ENCODE peak calls at places on chromosomes 6 and 20, in six cellular contexts. X, C, Q, D, H and S are unnamed samples.

GRCh38 chr6:15685629-15686028 is 22.8 kb upstream of the DTNBP1 start:
- DNase-seq in H (no peak), Q (no peak), D (no peak), X (no peak), C (no peak), S (no peak)

GRCh38 chr6:150134280-150134920 is 8.4 kb upstream of the PPP1R14C start:
- DNase-seq in Q (no peak), C (no peak), D (no peak), H (no peak), X (no peak), S (no peak)

GRCh38 chr6:93962566-93962965 is 543.2 kb upstream of the EPHA7 start:
- DNase-seq in D (no peak), H (no peak), X (no peak), C (no peak), Q (no peak), S (no peak)

GRCh38 chr6:75230484-75231325 is 12.9 kb downstream of the COX7A2 start:
- DNase-seq in H (peak; percentile 38), X (no peak), C (no peak), D (no peak), Q (no peak), S (peak; percentile 66)

GRCh38 chr6:118739976-118740771 is 88.8 kb upstream of the CEP85L start:
- DNase-seq in Q (no peak), X (no peak), D (no peak), C (no peak), H (no peak), S (no peak)

GRCh38 chr20:31608256-31608980 is 3.3 kb downstream of the ID1 start:
- DNase-seq in H (no peak), X (no peak), C (no peak), Q (peak; percentile 93), D (peak; percentile 84), S (peak; percentile 92)

GRCh38 chr6:154683756-154684523 is 49.3 kb upstream of the SCAF8 start:
- DNase-seq in C (peak; percentile 36), H (peak; percentile 5), D (no peak), Q (no peak), X (peak; percentile 59), S (peak; percentile 18)

GRCh38 chr6:125867483-125867935 is 76.7 kb downstream of the NCOA7 start:
- DNase-seq in H (peak; percentile 83), X (no peak), Q (peak; percentile 69), D (no peak), C (peak; percentile 69), S (peak; percentile 91)

GRCh38 chr6:72376736-72377135 is 245.1 kb upstream of the KCNQ5 start:
- DNase-seq in D (no peak), X (no peak), C (no peak), Q (no peak), H (no peak), S (no peak)

GRCh38 chr6:44339763-44340625 is 2.5 kb upstream of the SPATS1 start:
- DNase-seq in C (peak; percentile 46), D (no peak), H (peak; percentile 4), X (no peak), Q (no peak), S (peak; percentile 69)

GRCh38 chr6:53581161-53581560 is 36.3 kb upstream of the GCLC start:
- DNase-seq in H (peak; percentile 53), X (no peak), C (no peak), Q (no peak), D (no peak), S (no peak)

GRCh38 chr20:5553194-5553815 is 196.9 kb upstream of the SHLD1 start:
- DNase-seq in X (no peak), C (no peak), H (no peak), D (no peak), Q (no peak), S (no peak)

GRCh38 chr20:59718681-59719080 is 114.3 kb downstream of the PHACTR3 start:
- DNase-seq in Q (no peak), H (no peak), X (no peak), D (no peak), C (no peak), S (no peak)

GRCh38 chr6:128275030-128275429 is 245.4 kb downstream of the PTPRK start:
- DNase-seq in H (no peak), Q (no peak), C (peak; percentile 23), X (no peak), D (no peak), S (no peak)

GRCh38 chr20:59360934-59361333 is 60.5 kb downstream of the EDN3 start:
- DNase-seq in X (no peak), D (no peak), Q (no peak), C (no peak), H (no peak), S (no peak)

GRCh38 chr6:133337312-133337711 is 96.2 kb downstream of the EYA4 start:
- DNase-seq in H (no peak), X (no peak), Q (no peak), D (no peak), C (peak; percentile 16), S (no peak)

GRCh38 chr20:58378056-58378455 is 11.0 kb upstream of the VAPB start:
- DNase-seq in X (no peak), Q (no peak), H (no peak), D (no peak), C (no peak), S (no peak)

GRCh38 chr6:140494321-140495085 is 1120.1 kb upstream of the CITED2 start:
- DNase-seq in C (no peak), X (no peak), Q (no peak), D (no peak), H (no peak), S (no peak)

GRCh38 chr6:120077489-120077888 is 727.9 kb upstream of the MAN1A1 start:
- DNase-seq in D (no peak), C (no peak), H (no peak), Q (no peak), X (no peak), S (no peak)

GRCh38 chr6:112153926-112154621 is 66.7 kb downstream of the FAM229B start:
- DNase-seq in H (no peak), X (no peak), D (no peak), C (peak; percentile 44), Q (no peak), S (peak; percentile 44)

GRCh38 chr6:26439151-26439550 is 1.2 kb upstream of the BTN3A3 start:
- DNase-seq in D (no peak), H (no peak), X (no peak), Q (no peak), C (no peak), S (no peak)

GRCh38 chr20:57148266-57148665 is 118.2 kb downstream of the BMP7 start:
- DNase-seq in C (no peak), H (no peak), D (no peak), X (no peak), Q (no peak), S (no peak)

DNA sequence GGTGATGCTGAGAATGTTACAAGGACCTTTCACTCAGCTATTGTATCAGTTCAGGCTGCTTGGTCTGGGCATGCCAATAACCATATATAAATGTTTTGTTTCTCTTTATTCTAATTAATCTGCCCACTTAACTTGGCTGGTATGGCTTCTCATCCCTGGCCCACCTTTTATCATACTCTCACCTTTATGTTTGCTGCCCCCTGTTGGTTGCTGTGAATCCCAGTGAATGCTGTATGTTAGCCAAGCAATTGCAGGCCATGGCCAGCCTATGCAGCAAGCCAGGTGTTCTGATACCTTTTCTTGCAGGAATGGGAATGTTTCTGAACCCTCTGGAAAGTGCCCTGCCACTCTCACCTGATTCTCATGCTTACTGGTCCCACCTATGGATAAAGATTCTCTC is 54.6 kb downstream of the PCSK2 start:
- DNase-seq in C (no peak), X (no peak), D (no peak), H (no peak), Q (no peak), S (no peak)
- TF ChIP-seq CTCF in C (peak; percentile 36), X (peak; percentile 42), D (no peak), H (peak; percentile 42), Q (peak; percentile 35), S (no peak)

GRCh38 chr6:144095134-144096002 is at the start of gene SF3B5:
- DNase-seq in Q (peak; percentile 100), D (peak; percentile 99), X (peak; percentile 93), H (peak; percentile 99), C (peak; percentile 100), S (peak; percentile 98)
- TF ChIP-seq CTCF in Q (no peak), D (no peak), X (no peak), H (no peak), C (no peak), S (no peak)

GRCh38 chr20:63539441-63540370 is 2.5 kb upstream of the PTK6 start:
- DNase-seq in H (no peak), X (no peak), D (no peak), C (no peak), Q (no peak), S (no peak)

GRCh38 chr20:63536997-63537524 is at the start of gene PTK6:
- DNase-seq in D (peak; percentile 78), Q (peak; percentile 93), C (no peak), H (no peak), X (peak; percentile 71), S (peak; percentile 93)

GRCh38 chr20:63537525-63538203 is 488 bp upstream of the PTK6 start:
- DNase-seq in Q (peak; percentile 98), C (peak; percentile 93), H (peak; percentile 47), D (peak; percentile 91), X (peak; percentile 99), S (peak; percentile 100)

GRCh38 chr20:63539092-63539430 is 1.9 kb upstream of the PTK6 start:
- DNase-seq in X (no peak), C (no peak), D (no peak), Q (no peak), H (no peak), S (no peak)

DNA sequence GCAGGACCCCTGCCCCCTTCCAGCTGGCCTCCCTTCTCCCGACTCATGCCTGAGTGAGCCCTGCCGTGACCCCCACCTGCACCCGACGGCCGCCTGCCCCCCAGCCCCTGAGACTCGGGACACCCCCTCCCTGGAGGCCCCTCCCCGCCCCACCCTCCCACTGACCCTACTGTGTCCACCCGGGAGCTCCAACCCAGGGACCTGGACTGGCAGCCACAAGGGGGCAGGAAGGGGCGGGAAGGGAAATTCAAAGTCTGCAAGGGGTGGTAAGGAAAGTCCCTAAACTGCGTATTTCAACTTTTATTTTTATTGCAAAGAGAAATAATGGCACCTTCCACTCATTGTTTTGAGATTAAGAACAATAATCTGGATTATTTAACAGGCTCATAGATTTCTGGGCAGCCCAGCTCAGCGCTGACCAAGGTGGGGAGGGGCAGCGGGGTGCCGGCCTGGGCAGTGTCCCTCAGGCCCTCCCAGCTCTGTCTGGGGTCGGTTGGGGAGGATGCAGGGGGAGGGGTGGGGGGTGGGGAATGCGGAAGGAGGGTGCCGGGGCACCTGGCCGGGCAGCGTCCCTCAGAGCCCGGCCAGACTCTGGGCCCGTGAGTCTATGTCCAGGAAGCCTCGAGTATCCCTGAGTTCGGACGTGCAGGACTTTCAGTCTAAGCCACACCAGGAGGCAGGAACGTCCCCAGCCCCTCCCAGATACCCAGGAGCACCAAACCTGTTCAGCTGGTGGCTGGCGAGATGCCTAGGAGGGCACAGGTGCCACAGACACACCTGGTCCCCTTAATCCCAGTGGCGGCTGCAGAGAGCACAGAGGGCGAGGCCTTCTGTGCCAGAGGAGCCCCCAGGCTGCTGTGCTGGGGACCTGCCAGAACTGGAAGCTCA is 1.3 kb upstream of the PTK6 start:
- DNase-seq in D (no peak), Q (peak; percentile 86), C (no peak), X (peak; percentile 55), H (no peak), S (peak; percentile 89)
- TF ChIP-seq CTCF in D (no peak), Q (peak; percentile 36), C (no peak), X (peak; percentile 37), H (no peak), S (peak; percentile 79)

DNA sequence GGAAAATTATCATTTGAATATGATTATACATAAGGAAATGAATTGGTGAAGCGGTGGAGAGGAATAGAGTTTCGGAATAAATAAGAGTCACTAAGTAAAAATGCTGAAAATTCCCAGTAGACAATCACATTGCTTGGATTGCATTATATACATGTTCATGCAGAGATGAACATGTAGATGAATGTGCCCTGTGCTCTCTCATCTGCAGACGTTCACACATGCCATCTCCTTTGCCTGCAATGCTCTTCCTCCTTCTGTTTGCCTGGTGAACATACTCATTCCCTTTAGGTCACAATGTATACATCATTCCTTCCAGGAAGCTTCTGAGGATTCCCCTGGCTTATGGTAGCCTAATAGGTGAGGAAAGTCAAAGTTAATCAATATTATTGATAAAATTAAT is 17.9 kb downstream of the DCDC2 start:
- DNase-seq in X (no peak), D (no peak), H (no peak), C (no peak), Q (no peak), S (no peak)
- TF ChIP-seq CTCF in X (no peak), D (no peak), H (no peak), C (no peak), Q (no peak), S (no peak)